ENCODE peak calls at places on chromosomes 2 and 18, in four cellular contexts. V is K562, K is H1, T is GM12878. D is an unnamed sample.

GRCh38 chr2:206028101-206028500 is 57.9 kb downstream of the INO80D start:
- DNase-seq in T (no peak), K (no peak), V (no peak), D (no peak)

GRCh38 chr2:893311-893710 is 57.3 kb upstream of the SNTG2 start:
- DNase-seq in T (no peak), V (peak), K (peak), D (no peak)

GRCh38 chr2:157837851-157838441 is 38.2 kb downstream of the ACVR1 start:
- DNase-seq in V (no peak), T (no peak), K (no peak), D (peak)

GRCh38 chr2:12096425-12096824 is 350.0 kb downstream of the LPIN1 start:
- DNase-seq in T (no peak), V (no peak), K (peak), D (no peak)

GRCh38 chr2:103469800-103470199 is 708.0 kb downstream of the TMEM182 start:
- DNase-seq in K (no peak), T (no peak), V (no peak), D (no peak)

GRCh38 chr2:233501198-233502076 is 65.1 kb downstream of the USP40 start:
- DNase-seq in T (no peak), K (no peak), V (no peak), D (no peak)

GRCh38 chr2:65661980-65662653 is 229.7 kb upstream of the SPRED2 start:
- DNase-seq in V (no peak), T (no peak), K (no peak), D (no peak)

GRCh38 chr2:71619230-71619741 is 165.9 kb downstream of the DYSF start:
- DNase-seq in K (no peak), T (no peak), V (no peak), D (no peak)

GRCh38 chr18:30713299-30713698 is 329.2 kb downstream of the DSC3 start:
- DNase-seq in K (no peak), V (no peak), T (no peak), D (no peak)

GRCh38 chr2:188785515-188785914 is 188.7 kb upstream of the COL3A1 start:
- DNase-seq in K (no peak), V (no peak), T (no peak), D (no peak)

GRCh38 chr2:199704358-199705238 is 146.4 kb downstream of the FTCDNL1 start:
- DNase-seq in T (no peak), V (peak), K (no peak), D (peak)

GRCh38 chr2:203869610-203870042 is 2.1 kb downstream of the CTLA4 start:
- DNase-seq in T (no peak), V (no peak), K (no peak), D (no peak)

GRCh38 chr18:79988925-79989361 is 580 bp upstream of the TXNL4A start:
- DNase-seq in V (no peak), T (no peak), K (no peak), D (no peak)

GRCh38 chr2:69766014-69766413 is 24.1 kb downstream of the ANXA4 start:
- DNase-seq in V (no peak), T (no peak), K (no peak), D (no peak)

GRCh38 chr2:45009303-45009927 is at the start of gene SIX2:
- DNase-seq in K (peak), T (no peak), V (peak), D (peak)
- TF ChIP-seq YY1 in K (no peak), T (no peak), V (no peak), D (no peak)

DNA sequence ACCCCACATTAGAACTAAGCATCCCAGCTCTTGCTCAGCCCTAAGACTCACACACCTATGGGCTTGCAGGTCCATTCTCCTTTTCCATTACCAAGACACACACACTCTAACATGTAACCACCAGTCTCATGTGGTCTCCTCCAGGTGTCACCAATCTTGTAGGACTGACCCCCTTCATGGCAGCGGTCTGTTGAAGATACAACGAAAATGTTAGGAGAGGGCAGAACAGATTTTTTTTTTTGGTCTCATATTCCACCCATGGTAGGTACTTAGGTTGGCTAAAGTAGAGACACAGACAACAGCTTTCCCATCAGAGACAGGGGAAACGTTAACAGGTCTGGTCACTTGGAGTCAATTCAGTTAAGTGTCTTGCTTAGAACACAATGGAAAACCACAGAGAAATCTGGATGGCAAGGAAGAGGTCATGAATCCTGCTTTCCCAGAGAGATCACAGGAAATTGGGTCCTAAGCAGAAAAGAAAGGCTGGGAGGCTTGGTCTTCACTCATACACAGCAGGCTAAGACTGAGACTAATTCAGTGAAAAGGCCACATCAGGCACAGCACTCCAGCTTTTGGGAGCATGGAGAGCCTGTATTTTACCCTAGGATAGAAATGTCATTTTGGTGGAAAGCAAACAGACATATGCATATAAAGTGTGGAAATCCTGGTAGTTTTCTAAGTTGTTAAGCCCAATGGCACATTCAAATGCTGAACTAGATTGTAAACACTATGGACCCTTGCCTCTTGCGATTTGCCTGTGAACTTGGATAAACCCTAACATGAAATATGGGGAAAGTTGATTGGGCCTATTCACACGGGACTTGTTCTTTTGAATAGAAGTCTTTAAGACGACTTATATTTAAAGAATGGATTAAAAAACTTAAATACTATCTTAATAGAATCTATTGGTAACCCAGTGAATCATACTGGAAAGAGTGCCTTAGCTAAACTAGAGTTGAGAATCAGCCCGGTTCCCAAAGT is 3.8 kb downstream of the FN1 start:
- DNase-seq in K (no peak), V (no peak), T (no peak), D (no peak)
- TF ChIP-seq KDM1A in K (no peak), V (no peak), T (no peak), D (no peak)

GRCh38 chr18:54822872-54823845 is 5.1 kb upstream of the RAB27B start:
- DNase-seq in K (no peak), V (no peak), T (no peak), D (no peak)
- TF ChIP-seq YY1 in K (no peak), V (no peak), T (no peak), D (no peak)

DNA sequence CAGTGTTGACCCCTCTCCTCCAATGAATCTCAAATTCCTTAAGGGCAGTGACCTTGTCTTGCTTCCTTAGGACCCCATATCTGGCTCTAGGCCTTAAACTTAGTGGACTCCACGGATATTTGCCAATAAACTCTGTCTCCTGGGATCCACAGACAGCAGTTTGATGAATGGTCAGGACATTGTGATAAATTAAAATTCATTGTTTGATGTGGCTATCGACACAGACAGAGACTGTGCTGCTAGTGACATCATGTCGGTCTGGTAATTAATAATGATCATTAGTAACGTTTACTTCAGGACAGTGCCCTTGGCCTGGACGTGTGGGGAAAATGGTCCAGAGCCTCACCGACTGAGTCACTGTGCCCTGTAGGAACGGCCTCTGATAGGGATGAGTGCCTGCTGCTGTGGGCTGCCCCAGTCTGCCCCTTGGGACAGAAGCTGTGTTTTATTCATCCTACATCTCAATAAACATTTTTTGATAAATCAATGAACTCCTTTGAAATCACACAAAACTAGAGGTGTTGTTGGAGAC is 5.2 kb upstream of the SLC35F6 start:
- DNase-seq in V (no peak), T (no peak), K (no peak), D (no peak)
- TF ChIP-seq KDM1A in V (no peak), T (no peak), K (no peak), D (no peak)

GRCh38 chr2:241224068-241224850 is 35.8 kb downstream of the ANO7 start:
- DNase-seq in V (no peak), K (no peak), T (no peak), D (peak)
- TF ChIP-seq YY1 in V (no peak), K (no peak), T (no peak), D (no peak)

DNA sequence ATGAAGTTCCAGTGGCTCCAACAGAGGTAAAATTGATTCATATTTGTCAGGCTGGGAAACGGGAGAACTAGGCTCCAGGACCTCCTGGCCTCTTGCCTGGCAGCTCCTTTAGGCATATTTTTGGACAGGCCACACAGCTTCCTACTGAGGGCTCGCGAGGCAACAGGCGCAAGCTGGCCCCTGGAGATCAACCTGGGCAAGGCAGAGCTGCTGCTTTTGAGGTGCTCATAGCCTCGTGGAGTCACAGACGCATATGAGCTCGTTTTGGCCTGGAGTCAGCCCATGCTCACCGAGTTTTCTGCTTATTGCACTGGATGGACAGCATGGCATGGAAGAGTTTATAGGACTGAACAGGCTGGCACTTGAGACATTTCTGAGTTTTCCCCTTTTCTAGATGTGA is 97.7 kb downstream of the CAPN13 start:
- DNase-seq in V (no peak), T (no peak), K (no peak), D (no peak)
- TF ChIP-seq KDM1A in V (no peak), T (no peak), K (no peak), D (no peak)

GRCh38 chr18:39441648-39442047 is 1876.0 kb upstream of the CELF4 start:
- DNase-seq in V (no peak), T (no peak), K (no peak), D (no peak)
- TF ChIP-seq YY1 in V (no peak), T (no peak), K (no peak), D (no peak)

GRCh38 chr18:5980721-5981120 is 85.4 kb upstream of the TMEM200C start:
- DNase-seq in V (no peak), K (no peak), T (no peak), D (no peak)
- TF ChIP-seq KDM1A in V (no peak), K (no peak), T (no peak), D (no peak)

GRCh38 chr18:56598422-56598821 is 40.0 kb downstream of the TXNL1 start:
- DNase-seq in K (no peak), T (no peak), V (no peak), D (no peak)
- TF ChIP-seq YY1 in K (no peak), T (no peak), V (no peak), D (no peak)

GRCh38 chr2:16890081-16890480 is 224.4 kb upstream of the CYRIA start:
- DNase-seq in V (no peak), T (no peak), K (peak), D (peak)
- TF ChIP-seq KDM1A in V (no peak), T (no peak), K (no peak), D (no peak)

D was measured in HepG2.